ENCODE peak calls at places on chromosomes 3 and 15, in nine cellular contexts. One of them, this sample, is unnamed.

GRCh38 chr3:20574746-20575145 is 388.7 kb upstream of the SGO1 start:
- DNase-seq in SJSA1: no peak
- DNase-seq in NCI-H69: no peak
- DNase-seq in T-helper 2 cell: no peak
- DNase-seq in EL: peak; percentile 95
- DNase-seq in stimulated activated CD8-positive, alpha-beta memory T cell treated with anti-CD3 and anti-CD28 coated beads, Interleukin-2, amount 100 ng/mL, for 48 hours: no peak
- DNase-seq in T1000: peak; percentile 40
- DNase-seq in IMR-90: peak; percentile 81
- DNase-seq in NCI-H2081: no peak
- DNase-seq in this sample: no peak

GRCh38 chr3:188280627-188281026 is 126.7 kb downstream of the LPP start:
- DNase-seq in SJSA1: no peak
- DNase-seq in NCI-H2081: no peak
- DNase-seq in T1000: no peak
- DNase-seq in stimulated activated CD8-positive, alpha-beta memory T cell treated with anti-CD3 and anti-CD28 coated beads, Interleukin-2, amount 100 ng/mL, for 48 hours: no peak
- DNase-seq in NCI-H69: no peak
- DNase-seq in EL: peak; percentile 47
- DNase-seq in T-helper 2 cell: no peak
- DNase-seq in IMR-90: peak; percentile 33
- DNase-seq in this sample: no peak

GRCh38 chr15:41154412-41154811 is 38.3 kb upstream of the INO80 start:
- DNase-seq in NCI-H2081: no peak
- DNase-seq in EL: peak; percentile 37
- DNase-seq in T1000: no peak
- DNase-seq in IMR-90: no peak
- DNase-seq in stimulated activated CD8-positive, alpha-beta memory T cell treated with anti-CD3 and anti-CD28 coated beads, Interleukin-2, amount 100 ng/mL, for 48 hours: no peak
- DNase-seq in T-helper 2 cell: no peak
- DNase-seq in NCI-H69: no peak
- DNase-seq in SJSA1: no peak
- DNase-seq in this sample: no peak

GRCh38 chr3:71066849-71067261 is 516.7 kb downstream of the FOXP1 start:
- DNase-seq in EL: peak; percentile 46
- DNase-seq in SJSA1: no peak
- DNase-seq in IMR-90: peak; percentile 65
- DNase-seq in NCI-H69: peak; percentile 77
- DNase-seq in stimulated activated CD8-positive, alpha-beta memory T cell treated with anti-CD3 and anti-CD28 coated beads, Interleukin-2, amount 100 ng/mL, for 48 hours: no peak
- DNase-seq in T-helper 2 cell: peak; percentile 30
- DNase-seq in NCI-H2081: peak; percentile 33
- DNase-seq in T1000: no peak
- DNase-seq in this sample: no peak

GRCh38 chr15:67563961-67564570 is 21.6 kb downstream of the MAP2K5 start:
- DNase-seq in T1000: no peak
- DNase-seq in SJSA1: no peak
- DNase-seq in IMR-90: no peak
- DNase-seq in T-helper 2 cell: no peak
- DNase-seq in NCI-H69: no peak
- DNase-seq in NCI-H2081: no peak
- DNase-seq in EL: no peak
- DNase-seq in stimulated activated CD8-positive, alpha-beta memory T cell treated with anti-CD3 and anti-CD28 coated beads, Interleukin-2, amount 100 ng/mL, for 48 hours: no peak
- DNase-seq in this sample: no peak

GRCh38 chr15:47820780-47821319 is 103.5 kb downstream of the SEMA6D start:
- DNase-seq in NCI-H69: no peak
- DNase-seq in EL: peak; percentile 2
- DNase-seq in T-helper 2 cell: no peak
- DNase-seq in T1000: no peak
- DNase-seq in NCI-H2081: no peak
- DNase-seq in IMR-90: peak; percentile 85
- DNase-seq in stimulated activated CD8-positive, alpha-beta memory T cell treated with anti-CD3 and anti-CD28 coated beads, Interleukin-2, amount 100 ng/mL, for 48 hours: no peak
- DNase-seq in SJSA1: no peak
- DNase-seq in this sample: peak; percentile 83

GRCh38 chr3:49668861-49669260 is 5.3 kb upstream of the APEH start:
- DNase-seq in T1000: peak; percentile 6
- DNase-seq in NCI-H2081: no peak
- DNase-seq in EL: peak; percentile 41
- DNase-seq in SJSA1: no peak
- DNase-seq in NCI-H69: no peak
- DNase-seq in stimulated activated CD8-positive, alpha-beta memory T cell treated with anti-CD3 and anti-CD28 coated beads, Interleukin-2, amount 100 ng/mL, for 48 hours: no peak
- DNase-seq in IMR-90: peak; percentile 34
- DNase-seq in T-helper 2 cell: no peak
- DNase-seq in this sample: no peak

GRCh38 chr15:31366169-31366734 is 39.6 kb downstream of the KLF13 start:
- DNase-seq in NCI-H69: peak; percentile 73
- DNase-seq in stimulated activated CD8-positive, alpha-beta memory T cell treated with anti-CD3 and anti-CD28 coated beads, Interleukin-2, amount 100 ng/mL, for 48 hours: no peak
- DNase-seq in T-helper 2 cell: no peak
- DNase-seq in EL: peak; percentile 6
- DNase-seq in T1000: no peak
- DNase-seq in IMR-90: no peak
- DNase-seq in SJSA1: no peak
- DNase-seq in NCI-H2081: peak; percentile 22
- DNase-seq in this sample: peak; percentile 7

GRCh38 chr3:170585937-170586310 is at the start of gene SLC7A14:
- DNase-seq in T-helper 2 cell: no peak
- DNase-seq in T1000: no peak
- DNase-seq in IMR-90: peak; percentile 21
- DNase-seq in SJSA1: no peak
- DNase-seq in EL: no peak
- DNase-seq in NCI-H69: peak; percentile 59
- DNase-seq in NCI-H2081: peak; percentile 42
- DNase-seq in stimulated activated CD8-positive, alpha-beta memory T cell treated with anti-CD3 and anti-CD28 coated beads, Interleukin-2, amount 100 ng/mL, for 48 hours: no peak
- DNase-seq in this sample: peak; percentile 79

GRCh38 chr15:96234109-96234892 is 96.2 kb upstream of the NR2F2 start:
- DNase-seq in T1000: peak; percentile 64
- DNase-seq in SJSA1: no peak
- DNase-seq in IMR-90: peak; percentile 51
- DNase-seq in T-helper 2 cell: no peak
- DNase-seq in NCI-H2081: no peak
- DNase-seq in EL: peak; percentile 92
- DNase-seq in NCI-H69: no peak
- DNase-seq in stimulated activated CD8-positive, alpha-beta memory T cell treated with anti-CD3 and anti-CD28 coated beads, Interleukin-2, amount 100 ng/mL, for 48 hours: no peak
- DNase-seq in this sample: no peak

GRCh38 chr3:16252243-16252978 is 12.3 kb downstream of the DPH3 start:
- DNase-seq in EL: no peak
- DNase-seq in T-helper 2 cell: no peak
- DNase-seq in IMR-90: no peak
- DNase-seq in NCI-H2081: no peak
- DNase-seq in stimulated activated CD8-positive, alpha-beta memory T cell treated with anti-CD3 and anti-CD28 coated beads, Interleukin-2, amount 100 ng/mL, for 48 hours: no peak
- DNase-seq in NCI-H69: peak; percentile 25
- DNase-seq in SJSA1: no peak
- DNase-seq in T1000: no peak
- DNase-seq in this sample: no peak

GRCh38 chr3:111872948-111873347 is 13.9 kb downstream of the PHLDB2 start:
- DNase-seq in EL: no peak
- DNase-seq in NCI-H69: no peak
- DNase-seq in SJSA1: no peak
- DNase-seq in IMR-90: no peak
- DNase-seq in NCI-H2081: no peak
- DNase-seq in T-helper 2 cell: no peak
- DNase-seq in T1000: no peak
- DNase-seq in stimulated activated CD8-positive, alpha-beta memory T cell treated with anti-CD3 and anti-CD28 coated beads, Interleukin-2, amount 100 ng/mL, for 48 hours: no peak
- DNase-seq in this sample: no peak

GRCh38 chr15:80604583-80605506 is 90.3 kb upstream of the ABHD17C start:
- DNase-seq in EL: no peak
- DNase-seq in NCI-H2081: no peak
- DNase-seq in NCI-H69: no peak
- DNase-seq in stimulated activated CD8-positive, alpha-beta memory T cell treated with anti-CD3 and anti-CD28 coated beads, Interleukin-2, amount 100 ng/mL, for 48 hours: no peak
- DNase-seq in IMR-90: no peak
- DNase-seq in T-helper 2 cell: no peak
- DNase-seq in T1000: no peak
- DNase-seq in SJSA1: no peak
- DNase-seq in this sample: no peak

GRCh38 chr3:3038201-3038991 is 71.8 kb downstream of the IL5RA start:
- DNase-seq in T1000: no peak
- DNase-seq in EL: no peak
- DNase-seq in T-helper 2 cell: no peak
- DNase-seq in stimulated activated CD8-positive, alpha-beta memory T cell treated with anti-CD3 and anti-CD28 coated beads, Interleukin-2, amount 100 ng/mL, for 48 hours: no peak
- DNase-seq in NCI-H69: no peak
- DNase-seq in IMR-90: no peak
- DNase-seq in NCI-H2081: no peak
- DNase-seq in SJSA1: no peak
- DNase-seq in this sample: no peak

GRCh38 chr3:30659270-30660127 is 53.1 kb downstream of the TGFBR2 start:
- DNase-seq in EL: peak; percentile 95
- DNase-seq in T1000: peak; percentile 33
- DNase-seq in T-helper 2 cell: no peak
- DNase-seq in IMR-90: peak; percentile 97
- DNase-seq in SJSA1: peak; percentile 72
- DNase-seq in NCI-H2081: no peak
- DNase-seq in NCI-H69: no peak
- DNase-seq in stimulated activated CD8-positive, alpha-beta memory T cell treated with anti-CD3 and anti-CD28 coated beads, Interleukin-2, amount 100 ng/mL, for 48 hours: no peak
- DNase-seq in this sample: no peak

This sample was measured in NCI-H1694 treated with DMSO at 0.1 percent for 48 hours.